ENCODE peak calls at places on chromosomes 16 and 17, in four cellular contexts. M is fibroblast of lung; G is NT2/D1; L is CD8-positive, alpha-beta T cell. V is an unnamed sample.

GRCh38 chr17:8186787-8187516 is 3.0 kb downstream of the BORCS6 start:
- DNase-seq in M (peak; percentile 97), G (peak; percentile 85), L (peak; percentile 78), V (peak; percentile 97)

GRCh38 chr17:3659541-3660111 is 8.8 kb downstream of the TAX1BP3 start:
- DNase-seq in M (peak; percentile 94), G (no peak), L (no peak), V (no peak)

GRCh38 chr17:2063306-2064146 is 8.6 kb downstream of the HIC1 start:
- DNase-seq in M (peak; percentile 65), G (no peak), L (no peak), V (no peak)

GRCh38 chr16:70254095-70254964 is 2.6 kb upstream of the EXOSC6 start:
- DNase-seq in M (no peak), G (no peak), L (no peak), V (no peak)

GRCh38 chr16:10126686-10127085 is 55.5 kb downstream of the GRIN2A start:
- DNase-seq in M (no peak), G (no peak), L (no peak), V (no peak)

GRCh38 chr16:57045694-57046381 is 46.5 kb upstream of the CPNE2 start:
- DNase-seq in M (peak; percentile 74), G (peak; percentile 11), L (no peak), V (peak; percentile 42)

GRCh38 chr17:74430706-74431567 is 951 bp upstream of the GPRC5C start:
- DNase-seq in M (peak; percentile 27), G (no peak), L (no peak), V (peak; percentile 63)

GRCh38 chr17:28698253-28698941 is 13.3 kb downstream of the PROCA1 start:
- DNase-seq in M (no peak), G (no peak), L (no peak), V (no peak)

GRCh38 chr16:81786321-81786720 is 7.2 kb downstream of the PLCG2 start:
- DNase-seq in M (no peak), G (peak; percentile 35), L (no peak), V (no peak)

GRCh38 chr16:83420206-83420760 is 387.5 kb upstream of the HSBP1 start:
- DNase-seq in M (peak; percentile 48), G (peak; percentile 3), L (no peak), V (no peak)

GRCh38 chr16:31213342-31213741 is 577 bp upstream of the TRIM72 start:
- DNase-seq in M (no peak), G (no peak), L (no peak), V (no peak)

GRCh38 chr17:77508047-77508715 is 367.4 kb downstream of the SEC14L1 start:
- DNase-seq in M (no peak), G (no peak), L (no peak), V (no peak)

GRCh38 chr16:66924527-66925321 is 611 bp downstream of the RRAD start:
- DNase-seq in M (no peak), G (no peak), L (no peak), V (peak; percentile 69)

GRCh38 chr16:80176114-80176513 is 364.7 kb upstream of the DYNLRB2 start:
- DNase-seq in M (no peak), G (no peak), L (no peak), V (no peak)

GRCh38 chr16:22915003-22915402 is 101.0 kb downstream of the HS3ST2 start:
- DNase-seq in M (no peak), G (no peak), L (no peak), V (no peak)

GRCh38 chr17:19332371-19333131 is 30.0 kb downstream of the B9D1 start:
- DNase-seq in M (no peak), G (no peak), L (no peak), V (no peak)

GRCh38 chr16:67967956-67968439 is 439 bp downstream of the SLC12A4 start:
- DNase-seq in M (peak; percentile 39), G (no peak), L (no peak), V (peak; percentile 54)

GRCh38 chr17:39705786-39706348 is 6.0 kb downstream of the ERBB2 start:
- DNase-seq in M (no peak), G (no peak), L (no peak), V (no peak)

GRCh38 chr16:4946917-4947316 is 10.0 kb upstream of the PPL start:
- DNase-seq in M (no peak), G (no peak), L (no peak), V (no peak)

GRCh38 chr17:50532452-50533024 is at the start of gene EPN3:
- DNase-seq in M (no peak), G (no peak), L (no peak), V (no peak)

GRCh38 chr17:75075597-75076253 is 12.0 kb upstream of the SLC16A5 start:
- DNase-seq in M (no peak), G (no peak), L (no peak), V (no peak)

GRCh38 chr16:67115649-67116048 is 5.9 kb downstream of the PHAF1 start:
- DNase-seq in M (peak; percentile 67), G (no peak), L (no peak), V (no peak)

GRCh38 chr16:3854740-3855139 is 25.8 kb downstream of the CREBBP start:
- DNase-seq in M (no peak), G (no peak), L (no peak), V (no peak)

GRCh38 chr17:83189013-83189672 is 109.7 kb downstream of the METRNL start:
- DNase-seq in M (no peak), G (no peak), L (no peak), V (no peak)

GRCh38 chr17:77772461-77772897 is 186.0 kb upstream of the TNRC6C start:
- DNase-seq in M (peak; percentile 2), G (peak; percentile 64), L (peak; percentile 46), V (peak; percentile 27)

GRCh38 chr16:49560018-49560830 is 186.6 kb downstream of the C16orf78 start:
- DNase-seq in M (peak; percentile 18), G (no peak), L (no peak), V (no peak)

GRCh38 chr16:14489460-14489859 is 140.6 kb downstream of the PARN start:
- DNase-seq in M (no peak), G (no peak), L (no peak), V (peak; percentile 68)

GRCh38 chr17:8673621-8674020 is 43.1 kb upstream of the MYH10 start:
- DNase-seq in M (no peak), G (no peak), L (no peak), V (no peak)

GRCh38 chr17:39867084-39867890 is 715 bp upstream of the ZPBP2 start:
- DNase-seq in M (no peak), G (no peak), L (peak; percentile 12), V (no peak)

GRCh38 chr16:65223335-65223734 is 101.5 kb upstream of the CDH11 start:
- DNase-seq in M (no peak), G (no peak), L (no peak), V (no peak)

GRCh38 chr16:1614226-1615102 is 2.3 kb downstream of the CRAMP1 start:
- DNase-seq in M (peak; percentile 28), G (no peak), L (no peak), V (no peak)

GRCh38 chr16:57266531-57267268 is 17.8 kb downstream of the PLLP start:
- DNase-seq in M (no peak), G (no peak), L (no peak), V (no peak)

GRCh38 chr16:30356401-30357084 is 1.4 kb upstream of the CD2BP2 start:
- DNase-seq in M (no peak), G (no peak), L (no peak), V (no peak)

GRCh38 chr16:4113358-4114256 is 2.6 kb downstream of the ADCY9 start:
- DNase-seq in M (no peak), G (no peak), L (no peak), V (no peak)

GRCh38 chr17:74959826-74960738 is 12.5 kb downstream of the HID1 start:
- DNase-seq in M (no peak), G (no peak), L (no peak), V (no peak)

GRCh38 chr16:8677481-8677880 is 3.1 kb downstream of the ABAT start:
- DNase-seq in M (no peak), G (no peak), L (no peak), V (no peak)

GRCh38 chr16:88779406-88780099 is 5.5 kb downstream of the PIEZO1 start:
- DNase-seq in M (peak; percentile 44), G (no peak), L (no peak), V (no peak)
- H3K4me1 ChIP-seq in M (peaks cover 40% of the 10 kb centered on the region), G (peaks cover 55% of the 10 kb centered on the region), L (peaks cover 51% of the 10 kb centered on the region), V (peaks cover 9% of the 10 kb centered on the region)

GRCh38 chr17:13599808-13600398 is 1.8 kb downstream of the HS3ST3A1 start:
- DNase-seq in M (peak; percentile 49), G (no peak), L (no peak), V (no peak)
- H3K27me3 ChIP-seq in M (no peaks in the 10 kb centered on the region), G (peaks cover 27% of the 10 kb centered on the region), L (peaks cover 7% of the 10 kb centered on the region), V (peaks cover 2% of the 10 kb centered on the region)

GRCh38 chr17:47714773-47715396 is 18.2 kb upstream of the TBX21 start:
- DNase-seq in M (no peak), G (no peak), L (no peak), V (no peak)
- H3K4me1 ChIP-seq in M (peaks cover 19% of the 10 kb centered on the region), G (peaks cover 17% of the 10 kb centered on the region), L (peaks cover 77% of the 10 kb centered on the region), V (no peaks in the 10 kb centered on the region)

DNA sequence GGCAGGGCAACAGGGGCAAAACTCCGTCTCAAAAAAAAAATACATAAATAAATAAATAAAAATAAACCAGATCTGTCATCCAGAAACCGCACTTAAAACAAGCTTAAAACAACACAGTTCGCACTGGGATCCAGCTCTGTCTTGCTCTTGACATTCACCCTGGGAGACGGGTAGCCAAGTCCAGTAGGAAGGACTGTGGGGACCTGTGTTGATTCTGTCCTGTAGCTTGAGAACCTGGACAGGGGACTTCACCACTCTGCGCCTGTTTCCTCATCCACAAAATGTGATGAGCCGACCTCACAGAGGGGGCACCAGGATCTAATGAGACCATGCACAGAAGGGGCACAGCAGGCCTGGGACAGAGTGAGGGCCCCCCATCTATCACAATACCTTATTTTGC is 1.5 kb upstream of the RAI1 start:
- DNase-seq in M (no peak), G (no peak), L (no peak), V (no peak)
- H3K27me3 ChIP-seq in M (peaks cover 2% of the 10 kb centered on the region), G (peaks cover 71% of the 10 kb centered on the region), L (no peaks in the 10 kb centered on the region), V (no peaks in the 10 kb centered on the region)

GRCh38 chr16:54594646-54595381 is 308.2 kb upstream of the IRX3 start:
- DNase-seq in M (no peak), G (no peak), L (no peak), V (no peak)
- H3K4me1 ChIP-seq in M (no peaks in the 10 kb centered on the region), G (peaks cover 5% of the 10 kb centered on the region), L (no peaks in the 10 kb centered on the region), V (peaks cover 2% of the 10 kb centered on the region)

V was measured in HAP-1.